ENCODE peak calls at places on chromosomes 11 and 22, in seven cellular contexts. M is NT2/D1; E is CD8-positive, alpha-beta memory T cell; Q is NCI-H1417; L is NCI-H1092 treated with DMSO at 0.1 percent for 48 hours; B is HT-29; G is ELF-1. P is an unnamed sample.

GRCh38 chr11:105177658-105178057 is 38.1 kb upstream of the CARD18 start:
- DNase-seq in B (no peak), E (no peak), G (no peak), M (no peak), Q (no peak), L (no peak), P (no peak)

GRCh38 chr22:34004058-34004457 is 83.8 kb upstream of the LARGE1 start:
- DNase-seq in G (no peak), B (no peak), L (peak; percentile 29), M (no peak), E (no peak), Q (no peak), P (no peak)

GRCh38 chr22:24962835-24963234 is 10.3 kb downstream of the KIAA1671 start:
- DNase-seq in G (no peak), B (no peak), Q (no peak), L (no peak), E (no peak), M (no peak), P (no peak)

GRCh38 chr22:22591348-22592299 is 32.6 kb upstream of the PRAME start:
- DNase-seq in E (no peak), L (no peak), M (no peak), G (no peak), B (no peak), Q (no peak), P (no peak)

GRCh38 chr11:76236092-76237026 is 30.1 kb upstream of the WNT11 start:
- DNase-seq in Q (peak; percentile 25), M (peak; percentile 59), B (peak; percentile 78), E (peak; percentile 4), L (peak; percentile 58), G (no peak), P (no peak)

GRCh38 chr11:47720651-47721050 is 5.5 kb upstream of the AGBL2 start:
- DNase-seq in E (no peak), Q (no peak), B (no peak), M (no peak), L (no peak), G (no peak), P (no peak)

GRCh38 chr11:73177380-73178091 is 35.4 kb upstream of the FCHSD2 start:
- DNase-seq in G (no peak), Q (no peak), L (no peak), M (no peak), B (no peak), E (no peak), P (peak; percentile 61)

GRCh38 chr22:49617866-49618688 is 209.6 kb downstream of the BRD1 start:
- DNase-seq in L (no peak), M (no peak), Q (no peak), E (no peak), G (no peak), B (no peak), P (no peak)

GRCh38 chr11:64879226-64879900 is 942 bp upstream of the EHD1 start:
- DNase-seq in G (no peak), L (no peak), Q (no peak), E (no peak), M (no peak), B (no peak), P (no peak)

GRCh38 chr11:125110506-125110905 is 920 bp downstream of the TMEM218 start:
- DNase-seq in M (no peak), L (no peak), Q (no peak), B (no peak), G (no peak), E (no peak), P (no peak)

GRCh38 chr22:44569516-44569915 is 71.5 kb upstream of the RTL6 start:
- DNase-seq in B (no peak), Q (no peak), E (no peak), L (no peak), M (no peak), G (no peak), P (no peak)

GRCh38 chr11:94283678-94284077 is 20.7 kb upstream of the IZUMO1R start:
- DNase-seq in B (no peak), E (no peak), G (no peak), Q (no peak), L (no peak), M (no peak), P (no peak)

GRCh38 chr11:46363455-46363920 is 16.2 kb downstream of the DGKZ start:
- DNase-seq in G (no peak), E (no peak), B (peak; percentile 92), Q (no peak), L (no peak), M (no peak), P (peak; percentile 75)

GRCh38 chr11:69962152-69962551 is 116.0 kb upstream of the ANO1 start:
- DNase-seq in Q (no peak), L (no peak), E (no peak), M (no peak), G (peak; percentile 58), B (peak; percentile 87), P (no peak)

GRCh38 chr11:47538741-47539575 is 14.0 kb downstream of the CELF1 start:
- DNase-seq in L (peak; percentile 71), B (no peak), M (no peak), G (no peak), Q (peak; percentile 58), E (no peak), P (no peak)

GRCh38 chr22:25563757-25564319 is 637 bp upstream of the GRK3 start:
- DNase-seq in E (no peak), G (no peak), Q (no peak), B (peak; percentile 28), L (peak; percentile 17), M (no peak), P (peak; percentile 30)

GRCh38 chr11:18749681-18750319 is 23.8 kb upstream of the IGSF22 start:
- DNase-seq in Q (no peak), G (peak; percentile 86), M (peak; percentile 64), E (no peak), L (no peak), B (peak; percentile 59), P (no peak)

GRCh38 chr11:132220464-132220863 is 850.0 kb downstream of the NTM start:
- DNase-seq in M (no peak), L (no peak), B (no peak), E (no peak), Q (no peak), G (no peak), P (no peak)

GRCh38 chr11:13429836-13430235 is 33.2 kb downstream of the BTBD10 start:
- DNase-seq in M (no peak), E (no peak), G (no peak), Q (no peak), B (no peak), L (no peak), P (no peak)

GRCh38 chr22:19942886-19943664 is 1.5 kb upstream of the TXNRD2 start:
- DNase-seq in B (peak; percentile 46), E (no peak), L (no peak), G (peak; percentile 46), M (no peak), Q (no peak), P (no peak)

GRCh38 chr11:131867457-131868257 is 497.2 kb downstream of the NTM start:
- DNase-seq in M (peak; percentile 84), Q (peak; percentile 73), L (peak; percentile 77), E (no peak), B (peak; percentile 68), G (peak; percentile 85), P (peak; percentile 33)

GRCh38 chr11:133790995-133791394 is 54.3 kb downstream of the SPATA19 start:
- DNase-seq in Q (peak; percentile 39), E (no peak), M (no peak), B (no peak), L (no peak), G (peak; percentile 82), P (no peak)

GRCh38 chr11:46529086-46529905 is 64.5 kb downstream of the AMBRA1 start:
- DNase-seq in M (peak; percentile 72), L (peak; percentile 63), Q (peak; percentile 38), E (peak; percentile 56), B (peak; percentile 80), G (peak; percentile 75), P (no peak)

GRCh38 chr11:107598225-107599139 is 7.5 kb downstream of the ELMOD1 start:
- DNase-seq in M (no peak), E (no peak), Q (no peak), B (peak; percentile 51), G (peak; percentile 40), L (no peak), P (no peak)

GRCh38 chr11:130178441-130178971 is 18.9 kb downstream of the ST14 start:
- DNase-seq in Q (no peak), E (no peak), G (no peak), L (no peak), B (peak; percentile 75), M (no peak), P (peak; percentile 37)